ENCODE peak calls at places on chromosomes 3 and 15, in five cellular contexts. P is T-cell, V is NT2/D1, T is ACHN, H is lower lobe of right lung. B is an unnamed sample.

GRCh38 chr3:127959873-127960272 is 44.8 kb downstream of the KBTBD12 start:
- DNase-seq in P (no peak), H (no peak), T (peak; percentile 42), V (peak; percentile 38), B (no peak)

GRCh38 chr3:18890459-18890858 is 257.9 kb upstream of the KCNH8 start:
- DNase-seq in H (no peak), V (no peak), P (no peak), T (no peak), B (no peak)

GRCh38 chr15:36914466-36914865 is 185.9 kb downstream of the MEIS2 start:
- DNase-seq in P (no peak), V (no peak), T (no peak), H (no peak), B (no peak)

GRCh38 chr3:148992027-148992634 is 791 bp downstream of the GYG1 start:
- DNase-seq in P (no peak), T (peak; percentile 42), H (peak; percentile 72), V (no peak), B (no peak)

GRCh38 chr15:79640206-79640605 is 208.1 kb downstream of the MINAR1 start:
- DNase-seq in P (no peak), T (peak; percentile 74), H (no peak), V (no peak), B (no peak)

GRCh38 chr3:11949351-11949750 is 54.8 kb upstream of the SYN2 start:
- DNase-seq in T (no peak), H (no peak), P (no peak), V (no peak), B (no peak)

GRCh38 chr3:133591271-133591742 is 17.8 kb downstream of the CDV3 start:
- DNase-seq in T (peak; percentile 75), V (no peak), P (no peak), H (no peak), B (no peak)

GRCh38 chr3:38738630-38739395 is 77.2 kb downstream of the SCN10A start:
- DNase-seq in H (no peak), T (peak; percentile 57), P (no peak), V (peak; percentile 72), B (peak; percentile 22)

GRCh38 chr3:67648229-67648628 is 6.2 kb downstream of the SUCLG2 start:
- DNase-seq in T (peak; percentile 41), H (no peak), P (no peak), V (no peak), B (no peak)

GRCh38 chr15:88115529-88116152 is 140.9 kb downstream of the NTRK3 start:
- DNase-seq in T (no peak), V (no peak), H (no peak), P (no peak), B (no peak)

GRCh38 chr3:152786977-152787681 is 47.8 kb upstream of the P2RY1 start:
- DNase-seq in H (no peak), T (no peak), P (no peak), V (no peak), B (no peak)

GRCh38 chr3:72800869-72801268 is 47.4 kb downstream of the SHQ1 start:
- DNase-seq in V (no peak), P (no peak), T (no peak), H (no peak), B (no peak)

GRCh38 chr15:94293411-94294402 is 62.3 kb downstream of the MCTP2 start:
- DNase-seq in H (no peak), P (no peak), V (no peak), T (no peak), B (no peak)

GRCh38 chr15:52337198-52337853 is 41.7 kb upstream of the MYO5C start:
- DNase-seq in P (no peak), V (no peak), T (peak; percentile 45), H (no peak), B (no peak)

GRCh38 chr15:68552344-68552743 is 26.4 kb upstream of the CORO2B start:
- DNase-seq in V (no peak), T (no peak), H (no peak), P (no peak), B (no peak)

GRCh38 chr3:121660356-121661171 is at the start of gene HCLS1:
- DNase-seq in T (no peak), P (peak; percentile 71), V (no peak), H (peak; percentile 74), B (peak; percentile 50)

GRCh38 chr3:121152573-121152972 is 244.6 kb downstream of the STXBP5L start:
- DNase-seq in H (no peak), T (peak; percentile 20), P (no peak), V (peak; percentile 8), B (no peak)

GRCh38 chr15:66046751-66047150 is 177.5 kb downstream of the RAB11A start:
- DNase-seq in V (no peak), P (no peak), T (no peak), H (no peak), B (no peak)

GRCh38 chr3:53775834-53776251 is 70.4 kb downstream of the CHDH start:
- DNase-seq in H (no peak), T (no peak), V (no peak), P (no peak), B (no peak)

GRCh38 chr15:93086791-93087190 is 2.2 kb downstream of the RGMA start:
- DNase-seq in T (no peak), H (no peak), V (no peak), P (no peak), B (no peak)

GRCh38 chr3:47006145-47006651 is 26.7 kb downstream of the NBEAL2 start:
- DNase-seq in P (no peak), T (no peak), V (no peak), H (no peak), B (no peak)

GRCh38 chr3:60294181-60294580 is 957.1 kb downstream of the FHIT start:
- DNase-seq in V (no peak), T (no peak), H (no peak), P (no peak), B (no peak)

GRCh38 chr3:179895367-179895766 is 141.4 kb downstream of the PEX5L start:
- DNase-seq in H (no peak), P (no peak), T (no peak), V (no peak), B (no peak)

GRCh38 chr3:128561504-128561903 is 68.5 kb upstream of the GATA2 start:
- DNase-seq in P (no peak), H (no peak), V (no peak), T (no peak), B (no peak)

GRCh38 chr3:10026084-10026890 is at the start of gene FANCD2:
- DNase-seq in P (peak; percentile 88), V (peak; percentile 84), H (peak; percentile 91), T (peak; percentile 85), B (peak; percentile 74)

GRCh38 chr3:108645364-108645763 is 55.8 kb downstream of the DZIP3 start:
- DNase-seq in V (peak; percentile 67), P (no peak), H (no peak), T (no peak), B (no peak)

GRCh38 chr3:76656531-76657070 is 383.3 kb upstream of the ROBO2 start:
- DNase-seq in H (no peak), V (no peak), T (no peak), P (no peak), B (no peak)

GRCh38 chr3:28743843-28744242 is 395.2 kb upstream of the AZI2 start:
- DNase-seq in H (no peak), P (no peak), T (no peak), V (no peak), B (no peak)

GRCh38 chr3:51675201-51675611 is 4.2 kb downstream of the TEX264 start:
- DNase-seq in V (no peak), P (no peak), H (no peak), T (peak; percentile 43), B (no peak)

GRCh38 chr3:171352387-171352935 is 107.7 kb downstream of the TNIK start:
- DNase-seq in H (no peak), P (no peak), T (no peak), V (no peak), B (no peak)

GRCh38 chr15:70269331-70269911 is 171.7 kb upstream of the TLE3 start:
- DNase-seq in V (no peak), T (no peak), P (no peak), H (no peak), B (no peak)

GRCh38 chr3:35966629-35967464 is 327.5 kb downstream of the ARPP21 start:
- DNase-seq in V (no peak), P (no peak), T (no peak), H (no peak), B (no peak)

GRCh38 chr3:107977571-107977970 is 113.3 kb downstream of the CD47 start:
- DNase-seq in H (no peak), V (no peak), P (no peak), T (no peak), B (no peak)

B was measured in T-helper 1 cell.